ENCODE peak calls at places on chromosomes 13 and 19, in six cellular contexts. One of them, this sample, is unnamed.

GRCh38 chr19:44845286-44845611 is 848 bp upstream of the NECTIN2 start:
- DNase-seq in stimulated activated naive CD4-positive, alpha-beta T cell: no peak
- DNase-seq in stimulated activated CD4-positive, alpha-beta T cell treated with anti-CD3 and anti-CD28 coated beads, TNF-alpha, amount 100 ng/mL, for 1 hour: no peak
- DNase-seq in NCI-H1092 treated with DMSO at 0.1 percent for 48 hours: no peak
- DNase-seq in SW480: no peak
- DNase-seq in D341Med: no peak
- DNase-seq in this sample: no peak

GRCh38 chr13:101339202-101339601 is 77.1 kb downstream of the NALCN start:
- DNase-seq in SW480: no peak
- DNase-seq in NCI-H1092 treated with DMSO at 0.1 percent for 48 hours: no peak
- DNase-seq in D341Med: no peak
- DNase-seq in stimulated activated naive CD4-positive, alpha-beta T cell: no peak
- DNase-seq in stimulated activated CD4-positive, alpha-beta T cell treated with anti-CD3 and anti-CD28 coated beads, TNF-alpha, amount 100 ng/mL, for 1 hour: no peak
- DNase-seq in this sample: no peak

GRCh38 chr19:10713317-10713716 is 4.6 kb upstream of the DNM2 start:
- DNase-seq in NCI-H1092 treated with DMSO at 0.1 percent for 48 hours: no peak
- DNase-seq in stimulated activated CD4-positive, alpha-beta T cell treated with anti-CD3 and anti-CD28 coated beads, TNF-alpha, amount 100 ng/mL, for 1 hour: no peak
- DNase-seq in stimulated activated naive CD4-positive, alpha-beta T cell: no peak
- DNase-seq in D341Med: no peak
- DNase-seq in SW480: no peak
- DNase-seq in this sample: peak; percentile 44

GRCh38 chr13:109738298-109738746 is 48.1 kb downstream of the IRS2 start:
- DNase-seq in NCI-H1092 treated with DMSO at 0.1 percent for 48 hours: no peak
- DNase-seq in stimulated activated CD4-positive, alpha-beta T cell treated with anti-CD3 and anti-CD28 coated beads, TNF-alpha, amount 100 ng/mL, for 1 hour: no peak
- DNase-seq in SW480: peak; percentile 93
- DNase-seq in stimulated activated naive CD4-positive, alpha-beta T cell: no peak
- DNase-seq in D341Med: no peak
- DNase-seq in this sample: peak; percentile 67

GRCh38 chr13:79806821-79807220 is 325.9 kb downstream of the NDFIP2 start:
- DNase-seq in SW480: no peak
- DNase-seq in NCI-H1092 treated with DMSO at 0.1 percent for 48 hours: no peak
- DNase-seq in stimulated activated naive CD4-positive, alpha-beta T cell: no peak
- DNase-seq in stimulated activated CD4-positive, alpha-beta T cell treated with anti-CD3 and anti-CD28 coated beads, TNF-alpha, amount 100 ng/mL, for 1 hour: no peak
- DNase-seq in D341Med: no peak
- DNase-seq in this sample: no peak

GRCh38 chr13:25085125-25085742 is 10.7 kb upstream of the PABPC3 start:
- DNase-seq in stimulated activated CD4-positive, alpha-beta T cell treated with anti-CD3 and anti-CD28 coated beads, TNF-alpha, amount 100 ng/mL, for 1 hour: no peak
- DNase-seq in stimulated activated naive CD4-positive, alpha-beta T cell: no peak
- DNase-seq in SW480: peak; percentile 39
- DNase-seq in D341Med: peak; percentile 71
- DNase-seq in NCI-H1092 treated with DMSO at 0.1 percent for 48 hours: peak; percentile 39
- DNase-seq in this sample: peak; percentile 78

GRCh38 chr13:92390217-92390616 is 836.4 kb upstream of the GPC6 start:
- DNase-seq in NCI-H1092 treated with DMSO at 0.1 percent for 48 hours: peak; percentile 99
- DNase-seq in D341Med: peak; percentile 10
- DNase-seq in stimulated activated naive CD4-positive, alpha-beta T cell: no peak
- DNase-seq in SW480: peak; percentile 5
- DNase-seq in stimulated activated CD4-positive, alpha-beta T cell treated with anti-CD3 and anti-CD28 coated beads, TNF-alpha, amount 100 ng/mL, for 1 hour: no peak
- DNase-seq in this sample: peak; percentile 84

GRCh38 chr19:36939153-36939552 is 23.0 kb downstream of the ZNF568 start:
- DNase-seq in stimulated activated naive CD4-positive, alpha-beta T cell: no peak
- DNase-seq in NCI-H1092 treated with DMSO at 0.1 percent for 48 hours: peak; percentile 17
- DNase-seq in stimulated activated CD4-positive, alpha-beta T cell treated with anti-CD3 and anti-CD28 coated beads, TNF-alpha, amount 100 ng/mL, for 1 hour: no peak
- DNase-seq in D341Med: peak; percentile 48
- DNase-seq in SW480: no peak
- DNase-seq in this sample: peak; percentile 62

GRCh38 chr19:49875801-49876421 is 1.2 kb downstream of the AKT1S1 start:
- DNase-seq in D341Med: peak; percentile 77
- DNase-seq in SW480: no peak
- DNase-seq in NCI-H1092 treated with DMSO at 0.1 percent for 48 hours: peak; percentile 12
- DNase-seq in stimulated activated naive CD4-positive, alpha-beta T cell: peak; percentile 53
- DNase-seq in stimulated activated CD4-positive, alpha-beta T cell treated with anti-CD3 and anti-CD28 coated beads, TNF-alpha, amount 100 ng/mL, for 1 hour: no peak
- DNase-seq in this sample: peak; percentile 60

GRCh38 chr19:5664515-5664914 is 15.8 kb downstream of the MICOS13 start:
- DNase-seq in SW480: no peak
- DNase-seq in stimulated activated CD4-positive, alpha-beta T cell treated with anti-CD3 and anti-CD28 coated beads, TNF-alpha, amount 100 ng/mL, for 1 hour: no peak
- DNase-seq in D341Med: no peak
- DNase-seq in stimulated activated naive CD4-positive, alpha-beta T cell: no peak
- DNase-seq in NCI-H1092 treated with DMSO at 0.1 percent for 48 hours: no peak
- DNase-seq in this sample: no peak

GRCh38 chr19:9700229-9700981 is 25.5 kb upstream of the ZNF562 start:
- DNase-seq in NCI-H1092 treated with DMSO at 0.1 percent for 48 hours: no peak
- DNase-seq in stimulated activated naive CD4-positive, alpha-beta T cell: no peak
- DNase-seq in SW480: no peak
- DNase-seq in stimulated activated CD4-positive, alpha-beta T cell treated with anti-CD3 and anti-CD28 coated beads, TNF-alpha, amount 100 ng/mL, for 1 hour: no peak
- DNase-seq in D341Med: no peak
- DNase-seq in this sample: peak; percentile 78

GRCh38 chr13:44103721-44104490 is 224.2 kb downstream of the LACC1 start:
- DNase-seq in stimulated activated naive CD4-positive, alpha-beta T cell: no peak
- DNase-seq in D341Med: no peak
- DNase-seq in NCI-H1092 treated with DMSO at 0.1 percent for 48 hours: no peak
- DNase-seq in SW480: no peak
- DNase-seq in stimulated activated CD4-positive, alpha-beta T cell treated with anti-CD3 and anti-CD28 coated beads, TNF-alpha, amount 100 ng/mL, for 1 hour: no peak
- DNase-seq in this sample: no peak

GRCh38 chr19:49554701-49555181 is 25.6 kb downstream of the NOSIP start:
- DNase-seq in stimulated activated CD4-positive, alpha-beta T cell treated with anti-CD3 and anti-CD28 coated beads, TNF-alpha, amount 100 ng/mL, for 1 hour: no peak
- DNase-seq in NCI-H1092 treated with DMSO at 0.1 percent for 48 hours: no peak
- DNase-seq in stimulated activated naive CD4-positive, alpha-beta T cell: peak; percentile 26
- DNase-seq in SW480: no peak
- DNase-seq in D341Med: peak; percentile 10
- DNase-seq in this sample: no peak

GRCh38 chr13:97696921-97697320 is 256.6 kb upstream of the IPO5 start:
- DNase-seq in stimulated activated naive CD4-positive, alpha-beta T cell: no peak
- DNase-seq in stimulated activated CD4-positive, alpha-beta T cell treated with anti-CD3 and anti-CD28 coated beads, TNF-alpha, amount 100 ng/mL, for 1 hour: no peak
- DNase-seq in SW480: no peak
- DNase-seq in NCI-H1092 treated with DMSO at 0.1 percent for 48 hours: no peak
- DNase-seq in D341Med: peak; percentile 53
- DNase-seq in this sample: no peak

GRCh38 chr13:32032780-32033179 is 1.2 kb downstream of the FRY start:
- DNase-seq in SW480: no peak
- DNase-seq in NCI-H1092 treated with DMSO at 0.1 percent for 48 hours: no peak
- DNase-seq in stimulated activated CD4-positive, alpha-beta T cell treated with anti-CD3 and anti-CD28 coated beads, TNF-alpha, amount 100 ng/mL, for 1 hour: no peak
- DNase-seq in D341Med: no peak
- DNase-seq in stimulated activated naive CD4-positive, alpha-beta T cell: no peak
- DNase-seq in this sample: no peak

GRCh38 chr19:48804496-48804895 is 6.3 kb downstream of the BCAT2 start:
- DNase-seq in SW480: no peak
- DNase-seq in stimulated activated naive CD4-positive, alpha-beta T cell: no peak
- DNase-seq in D341Med: no peak
- DNase-seq in NCI-H1092 treated with DMSO at 0.1 percent for 48 hours: no peak
- DNase-seq in stimulated activated CD4-positive, alpha-beta T cell treated with anti-CD3 and anti-CD28 coated beads, TNF-alpha, amount 100 ng/mL, for 1 hour: no peak
- DNase-seq in this sample: no peak

GRCh38 chr19:34712606-34713261 is 21.3 kb upstream of the ZNF181 start:
- DNase-seq in stimulated activated CD4-positive, alpha-beta T cell treated with anti-CD3 and anti-CD28 coated beads, TNF-alpha, amount 100 ng/mL, for 1 hour: peak; percentile 30
- DNase-seq in NCI-H1092 treated with DMSO at 0.1 percent for 48 hours: peak; percentile 56
- DNase-seq in stimulated activated naive CD4-positive, alpha-beta T cell: peak; percentile 47
- DNase-seq in SW480: peak; percentile 83
- DNase-seq in D341Med: peak; percentile 75
- DNase-seq in this sample: peak; percentile 95

GRCh38 chr19:46356670-46357055 is 9.8 kb downstream of the PPP5C start:
- DNase-seq in D341Med: no peak
- DNase-seq in stimulated activated CD4-positive, alpha-beta T cell treated with anti-CD3 and anti-CD28 coated beads, TNF-alpha, amount 100 ng/mL, for 1 hour: no peak
- DNase-seq in stimulated activated naive CD4-positive, alpha-beta T cell: no peak
- DNase-seq in SW480: no peak
- DNase-seq in NCI-H1092 treated with DMSO at 0.1 percent for 48 hours: no peak
- DNase-seq in this sample: no peak

GRCh38 chr13:92991687-92992086 is 234.9 kb upstream of the GPC6 start:
- DNase-seq in D341Med: no peak
- DNase-seq in stimulated activated CD4-positive, alpha-beta T cell treated with anti-CD3 and anti-CD28 coated beads, TNF-alpha, amount 100 ng/mL, for 1 hour: no peak
- DNase-seq in stimulated activated naive CD4-positive, alpha-beta T cell: no peak
- DNase-seq in NCI-H1092 treated with DMSO at 0.1 percent for 48 hours: no peak
- DNase-seq in SW480: no peak
- DNase-seq in this sample: no peak

GRCh38 chr19:55210120-55210493 is 806 bp upstream of the PTPRH start:
- DNase-seq in stimulated activated naive CD4-positive, alpha-beta T cell: no peak
- DNase-seq in stimulated activated CD4-positive, alpha-beta T cell treated with anti-CD3 and anti-CD28 coated beads, TNF-alpha, amount 100 ng/mL, for 1 hour: no peak
- DNase-seq in D341Med: no peak
- DNase-seq in SW480: peak; percentile 81
- DNase-seq in NCI-H1092 treated with DMSO at 0.1 percent for 48 hours: peak; percentile 6
- DNase-seq in this sample: peak; percentile 98